ENCODE peak calls at places on chromosomes 13 and 19, in nine cellular contexts. C, X, K, J, G, E, F, U and A are unnamed samples.

GRCh38 chr19:39825531-39826076 is 8.4 kb downstream of the DYRK1B start:
- DNase-seq in C (no peak), E (no peak), X (no peak), J (no peak), K (no peak), F (no peak), U (no peak), G (no peak), A (no peak)

GRCh38 chr19:13401388-13401787 is 104.9 kb downstream of the CACNA1A start:
- DNase-seq in U (no peak), E (peak; percentile 27), K (no peak), J (no peak), X (no peak), F (no peak), G (no peak), C (no peak), A (no peak)

GRCh38 chr19:1467228-1467511 is 11.8 kb downstream of the C19orf25 start:
- DNase-seq in E (no peak), G (no peak), J (no peak), F (no peak), K (no peak), X (no peak), C (no peak), U (no peak), A (no peak)

GRCh38 chr19:16576690-16577530 is 4.7 kb upstream of the SLC35E1 start:
- DNase-seq in G (no peak), J (no peak), F (no peak), C (no peak), X (no peak), E (no peak), U (no peak), K (no peak), A (no peak)

GRCh38 chr19:7482584-7483439 is 6.0 kb downstream of the PEX11G start:
- DNase-seq in C (no peak), F (no peak), E (no peak), K (no peak), U (no peak), J (no peak), G (no peak), X (no peak), A (no peak)

GRCh38 chr19:2461751-2462634 is 5.2 kb upstream of the LMNB2 start:
- DNase-seq in E (peak; percentile 77), X (peak; percentile 66), C (no peak), U (peak; percentile 57), G (no peak), K (peak; percentile 37), F (peak; percentile 30), J (peak; percentile 45), A (peak; percentile 34)

GRCh38 chr19:38734176-38734425 is 10.2 kb downstream of the CAPN12 start:
- DNase-seq in U (no peak), F (no peak), G (no peak), C (no peak), J (no peak), E (no peak), K (no peak), X (no peak), A (no peak)

GRCh38 chr13:51557423-51557822 is 26.8 kb upstream of the WDFY2 start:
- DNase-seq in J (no peak), U (no peak), C (no peak), K (no peak), G (no peak), F (no peak), E (no peak), X (no peak), A (no peak)

GRCh38 chr19:3132971-3133792 is 2.7 kb upstream of the GNA15 start:
- DNase-seq in E (no peak), X (peak; percentile 79), F (peak; percentile 48), K (peak; percentile 66), C (no peak), J (no peak), G (no peak), U (peak; percentile 78), A (peak; percentile 91)

GRCh38 chr19:5877869-5878268 is 7.5 kb upstream of the FUT5 start:
- DNase-seq in F (no peak), G (no peak), K (no peak), X (no peak), J (no peak), E (no peak), U (no peak), C (no peak), A (no peak)

GRCh38 chr19:5407356-5407755 is 47.9 kb upstream of the ZNRF4 start:
- DNase-seq in K (no peak), G (no peak), E (peak; percentile 29), J (no peak), U (no peak), X (no peak), C (no peak), F (no peak), A (no peak)

GRCh38 chr13:41528021-41528420 is 70.7 kb downstream of the RGCC start:
- DNase-seq in F (no peak), E (no peak), K (no peak), X (no peak), U (no peak), J (no peak), G (no peak), C (no peak), A (no peak)

GRCh38 chr13:27954406-27954851 is 14.7 kb downstream of the CDX2 start:
- DNase-seq in K (no peak), E (no peak), C (no peak), U (no peak), X (no peak), J (no peak), G (no peak), F (no peak), A (no peak)

GRCh38 chr13:113969311-113969972 is 4.4 kb downstream of the C13orf46 start:
- DNase-seq in E (no peak), U (no peak), F (no peak), C (no peak), X (no peak), J (no peak), G (no peak), K (no peak), A (no peak)

GRCh38 chr19:46471116-46471733 is at the start of gene PNMA8A:
- DNase-seq in X (no peak), J (peak; percentile 65), U (no peak), E (no peak), C (no peak), K (no peak), G (no peak), F (no peak), A (no peak)

GRCh38 chr19:4965061-4965460 is 3.9 kb upstream of the KDM4B start:
- DNase-seq in J (no peak), F (no peak), G (no peak), X (no peak), K (no peak), C (no peak), U (no peak), E (no peak), A (no peak)

GRCh38 chr19:11378319-11379189 is 4.1 kb downstream of the SWSAP1 start:
- DNase-seq in G (peak; percentile 63), X (no peak), C (no peak), U (no peak), E (peak; percentile 48), K (no peak), J (peak; percentile 43), F (no peak), A (peak; percentile 56)